ENCODE peak calls at places on chromosomes 6 and 20, in five cellular contexts. H, W, M, L and V are unnamed samples. For H3K4me1, the result is how much of the 10 kb centered on the place peaks cover.

GRCh38 chr6:34657307-34657978 is 39.1 kb downstream of the ILRUN start:
- DNase-seq in H (peak), W (peak), M (peak), L (peak), V (peak)

GRCh38 chr6:169646906-169647567 is 54.8 kb downstream of the WDR27 start:
- DNase-seq in H (no peak), W (no peak), M (no peak), L (no peak), V (no peak)

GRCh38 chr20:57996936-57997629 is 231.4 kb downstream of the ANKRD60 start:
- DNase-seq in H (no peak), W (no peak), M (no peak), L (peak), V (no peak)

GRCh38 chr6:33744001-33744848 is 2.5 kb downstream of the IP6K3 start:
- DNase-seq in H (peak), W (peak), M (peak), L (peak), V (peak)

GRCh38 chr20:13788167-13788834 is 3.5 kb downstream of the NDUFAF5 start:
- DNase-seq in H (peak), W (no peak), M (peak), L (peak), V (no peak)

GRCh38 chr20:19692685-19693119 is 65.4 kb upstream of the RIN2 start:
- DNase-seq in H (peak), W (peak), M (peak), L (peak), V (peak)

GRCh38 chr6:2911171-2911570 is 8.1 kb upstream of the SERPINB9 start:
- DNase-seq in H (no peak), W (no peak), M (no peak), L (no peak), V (no peak)

GRCh38 chr6:147944122-147944521 is 398.5 kb upstream of the SASH1 start:
- DNase-seq in H (no peak), W (no peak), M (no peak), L (no peak), V (no peak)

GRCh38 chr6:3561745-3562144 is 104.9 kb upstream of the SLC22A23 start:
- DNase-seq in H (peak), W (no peak), M (peak), L (peak), V (no peak)

GRCh38 chr6:170084166-170084730 is 206.6 kb downstream of the DLL1 start:
- DNase-seq in H (no peak), W (no peak), M (no peak), L (no peak), V (no peak)

GRCh38 chr20:31676534-31677030 is 38.9 kb downstream of the COX4I2 start:
- DNase-seq in H (no peak), W (no peak), M (no peak), L (no peak), V (no peak)

GRCh38 chr20:5402903-5403531 is 86.3 kb upstream of the PROKR2 start:
- DNase-seq in H (peak), W (no peak), M (peak), L (peak), V (no peak)

GRCh38 chr6:168314029-168314420 is 5.6 kb downstream of the DACT2 start:
- DNase-seq in H (no peak), W (no peak), M (no peak), L (no peak), V (no peak)

GRCh38 chr20:63216849-63217471 is 1.0 kb upstream of the YTHDF1 start:
- DNase-seq in H (no peak), W (no peak), M (no peak), L (no peak), V (no peak)

GRCh38 chr6:2245954-2246863 is 804 bp upstream of the GMDS start:
- DNase-seq in H (peak), W (peak), M (peak), L (peak), V (peak)

DNA sequence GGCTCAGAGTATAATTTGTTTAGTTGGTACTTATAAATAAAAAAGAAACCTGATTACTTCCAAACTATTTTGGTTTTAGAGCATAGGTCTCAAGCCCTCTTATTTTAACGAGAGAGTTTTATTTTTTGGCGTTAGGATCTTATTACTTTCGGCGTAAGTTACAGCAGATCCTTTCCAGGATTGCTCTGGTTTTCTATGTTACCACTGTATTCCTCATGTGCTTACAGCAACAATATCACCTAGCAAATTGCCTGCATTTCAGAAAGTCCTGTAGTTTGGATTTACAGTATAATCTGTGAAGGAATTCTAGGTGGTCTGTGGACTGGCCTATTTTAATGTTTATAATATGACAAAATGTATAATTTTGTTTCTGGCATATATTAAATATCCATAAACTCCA is 54.1 kb downstream of the TRMT11 start:
- DNase-seq in H (no peak), W (no peak), M (no peak), L (no peak), V (no peak)
- H3K4me1 ChIP-seq in H (under half), W (under half), M (under half), L (under half), V (under half)

DNA sequence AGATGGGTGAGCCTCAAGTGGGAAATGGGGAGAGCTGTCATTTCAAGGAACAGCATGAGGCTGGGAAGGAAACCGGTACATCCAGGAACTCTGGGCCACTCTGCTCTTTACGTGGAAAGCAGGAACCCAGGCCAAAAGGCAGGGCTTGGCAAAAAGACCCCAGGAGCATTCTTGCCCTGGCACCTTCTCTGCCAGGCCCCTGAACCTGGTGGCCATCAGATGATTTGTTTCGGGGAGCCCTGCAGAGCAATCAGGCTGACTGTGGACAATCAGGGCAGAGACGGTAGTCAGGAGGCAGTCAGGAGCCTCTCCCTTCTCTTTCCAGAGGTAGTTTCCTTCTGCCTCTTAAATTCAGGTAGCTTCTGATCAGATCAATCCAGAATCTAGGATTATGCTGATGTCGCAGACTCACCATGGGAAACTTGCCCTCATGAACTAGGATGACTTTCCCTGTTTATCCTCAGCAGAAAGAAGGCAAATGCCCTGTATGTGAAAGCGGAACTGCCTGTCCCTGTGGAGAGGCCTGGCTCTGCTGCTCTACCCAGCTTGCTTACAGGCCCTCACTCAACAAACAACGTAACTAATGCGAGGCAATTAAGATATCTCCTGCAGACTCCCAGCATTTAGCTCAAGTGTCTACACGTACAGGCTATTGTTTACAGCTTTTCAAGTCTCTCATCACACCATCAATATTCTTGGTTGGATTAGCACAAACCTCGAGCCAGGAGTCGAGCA is 36.6 kb downstream of the EZR start:
- DNase-seq in H (no peak), W (no peak), M (no peak), L (no peak), V (no peak)
- TF ChIP-seq CTCF in H (no peak), W (no peak), M (no peak), L (no peak), V (no peak)

GRCh38 chr6:42443312-42444075 is 8.2 kb downstream of the TRERF1 start:
- DNase-seq in H (no peak), W (no peak), M (no peak), L (peak), V (no peak)
- H3K4me3 ChIP-seq in H (no peak), W (no peak), M (no peak), L (no peak), V (no peak)

GRCh38 chr6:133891814-133892443 is 3.0 kb downstream of the TCF21 start:
- DNase-seq in H (no peak), W (no peak), M (no peak), L (no peak), V (no peak)

GRCh38 chr6:133890941-133891813 is 2.3 kb downstream of the TCF21 start:
- DNase-seq in H (peak), W (peak), M (no peak), L (peak), V (peak)

GRCh38 chr6:133893324-133893692 is 4.4 kb downstream of the TCF21 start:
- DNase-seq in H (no peak), W (no peak), M (no peak), L (no peak), V (no peak)

GRCh38 chr6:133894369-133894768 is 5.5 kb downstream of the TCF21 start:
- DNase-seq in H (no peak), W (no peak), M (no peak), L (no peak), V (no peak)

DNA sequence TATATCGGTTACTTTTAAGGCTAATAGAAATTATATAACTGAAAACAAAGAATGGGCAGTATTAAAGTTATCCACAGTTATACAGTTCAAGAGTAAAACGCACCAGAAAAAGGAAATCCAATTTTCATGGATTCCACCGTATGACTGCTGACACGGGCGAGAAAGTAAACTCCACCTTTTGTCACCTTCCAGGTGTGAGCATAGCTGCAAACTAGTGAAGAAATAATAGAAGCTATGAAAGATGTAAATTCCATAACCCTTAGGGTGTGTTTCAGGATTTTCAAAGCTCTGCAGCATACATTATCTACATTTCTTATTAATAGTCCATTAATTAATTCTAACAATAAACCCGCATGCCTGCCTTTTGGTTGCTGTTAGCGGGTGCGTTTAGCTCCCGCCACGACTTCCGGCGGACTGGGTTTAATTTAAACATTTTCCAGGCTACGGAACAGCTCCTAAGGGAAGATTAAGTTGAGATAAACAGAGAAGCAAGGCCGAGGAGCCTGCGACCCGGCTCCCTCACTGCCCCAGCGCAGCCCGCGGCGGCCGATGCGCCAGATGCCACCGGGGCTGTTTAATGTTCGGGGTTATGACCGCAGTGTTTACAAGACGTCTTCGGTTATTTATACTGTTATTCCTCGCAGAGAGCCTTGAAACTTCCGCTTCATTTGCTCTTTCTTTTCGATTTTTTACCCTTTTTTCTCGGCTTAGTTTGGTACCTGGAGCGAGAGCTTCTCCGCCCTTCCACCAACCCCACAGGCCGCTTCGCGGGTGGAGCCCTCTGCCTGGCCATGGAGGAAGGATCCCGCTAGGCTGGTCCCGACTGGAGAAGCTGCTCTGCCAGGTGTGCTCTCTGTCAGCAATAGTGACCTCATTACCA is 3.8 kb downstream of the TCF21 start:
- DNase-seq in H (peak), W (peak), M (no peak), L (no peak), V (peak)
- H3K4me1 ChIP-seq in H (under half), W (under half), M (under half), L (under half), V (under half)

DNA sequence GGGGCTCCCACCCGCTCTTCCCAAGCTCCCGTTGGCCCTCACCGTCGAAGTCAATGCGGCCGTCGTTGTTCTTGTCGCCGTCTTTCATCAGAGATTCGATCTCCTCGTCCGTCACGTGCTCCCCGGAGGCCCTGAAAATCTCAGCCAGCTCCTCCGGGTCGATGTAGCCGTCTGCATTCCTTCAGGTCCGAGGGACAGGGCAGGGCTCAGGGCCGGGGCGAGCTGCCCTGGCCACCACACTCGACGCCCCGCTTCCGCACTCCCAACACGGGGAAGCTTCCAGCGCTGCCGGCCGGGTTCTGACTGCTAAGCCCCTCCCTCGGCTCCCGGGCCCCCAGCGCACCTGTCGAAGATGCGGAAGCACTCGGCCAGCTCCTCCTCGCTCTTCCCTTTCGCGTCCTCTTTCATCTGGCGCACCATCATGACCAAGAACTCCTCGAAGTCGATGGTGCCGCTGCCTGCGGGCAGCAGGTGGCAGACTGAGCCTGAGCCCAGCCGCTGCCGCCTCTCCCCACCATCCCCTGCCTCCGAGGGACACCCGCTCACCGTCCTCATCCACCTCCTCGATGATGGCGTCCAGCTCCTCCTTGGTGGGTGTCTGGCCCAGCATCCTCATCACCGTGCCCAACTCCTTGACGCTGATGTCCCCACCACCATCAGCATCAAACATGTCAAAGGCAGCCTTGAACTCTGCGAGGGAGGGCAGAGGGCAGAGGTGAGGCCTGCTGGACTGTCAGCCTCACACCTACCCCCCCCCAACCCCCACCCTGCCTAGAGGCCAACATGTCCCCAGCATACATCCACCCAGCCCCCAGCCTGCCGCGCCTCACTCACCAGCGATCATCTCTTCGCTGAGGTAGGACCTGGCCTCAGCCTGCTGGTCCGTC is 2.9 kb downstream of the TNNC2 start:
- DNase-seq in H (no peak), W (peak), M (peak), L (peak), V (no peak)
- TF ChIP-seq CTCF in H (peak), W (peak), M (peak), L (peak), V (peak)